ENCODE peak calls at places on chromosomes 1 and 21, in ten cellular contexts. O, S, R, Q, K, F, U, J, N and H are unnamed samples.

GRCh38 chr1:79547514-79547913 is 541.0 kb upstream of the ADGRL4 start:
- DNase-seq in O (no peak), S (no peak), R (no peak), Q (no peak), K (no peak), F (no peak), U (no peak), J (no peak), N (no peak), H (no peak)

GRCh38 chr1:41354956-41355355 is 6.3 kb upstream of the FOXO6 start:
- DNase-seq in O (no peak), S (no peak), R (no peak), Q (peak), K (no peak), F (peak), U (no peak), J (no peak), N (peak), H (no peak)

GRCh38 chr21:46080171-46081021 is 17.5 kb upstream of the COL6A2 start:
- DNase-seq in O (peak), S (no peak), R (no peak), Q (no peak), K (peak), F (peak), U (no peak), J (no peak), N (no peak), H (no peak)

GRCh38 chr1:38964140-38964548 is 22.5 kb upstream of the RHBDL2 start:
- DNase-seq in O (no peak), S (peak), R (no peak), Q (peak), K (no peak), F (no peak), U (no peak), J (no peak), N (no peak), H (no peak)

GRCh38 chr1:235648407-235648907 is 1.1 kb downstream of the GNG4 start:
- DNase-seq in O (no peak), S (no peak), R (no peak), Q (no peak), K (no peak), F (peak), U (no peak), J (no peak), N (peak), H (no peak)

GRCh38 chr1:29450591-29450990 is 214.3 kb downstream of the PTPRU start:
- DNase-seq in O (no peak), S (no peak), R (no peak), Q (no peak), K (no peak), F (no peak), U (no peak), J (no peak), N (no peak), H (no peak)

GRCh38 chr1:58592521-58593134 is 15.6 kb upstream of the TACSTD2 start:
- DNase-seq in O (peak), S (no peak), R (peak), Q (no peak), K (peak), F (no peak), U (no peak), J (peak), N (no peak), H (peak)

GRCh38 chr1:206952182-206952581 is 5.9 kb upstream of the PIGR start:
- DNase-seq in O (no peak), S (no peak), R (no peak), Q (peak), K (no peak), F (no peak), U (no peak), J (no peak), N (no peak), H (no peak)

GRCh38 chr21:39104911-39105310 is 78.3 kb downstream of the PSMG1 start:
- DNase-seq in O (no peak), S (no peak), R (no peak), Q (peak), K (no peak), F (peak), U (no peak), J (no peak), N (peak), H (no peak)

GRCh38 chr1:7613851-7614205 is 157.3 kb upstream of the VAMP3 start:
- DNase-seq in O (no peak), S (no peak), R (no peak), Q (no peak), K (no peak), F (no peak), U (no peak), J (no peak), N (no peak), H (no peak)

GRCh38 chr1:8836228-8836627 is 18.8 kb upstream of the RERE start:
- DNase-seq in O (no peak), S (no peak), R (no peak), Q (no peak), K (no peak), F (peak), U (no peak), J (no peak), N (no peak), H (no peak)

GRCh38 chr1:53949651-53950050 is 3.5 kb downstream of the LRRC42 start:
- DNase-seq in O (no peak), S (no peak), R (no peak), Q (no peak), K (no peak), F (no peak), U (no peak), J (no peak), N (no peak), H (no peak)

GRCh38 chr1:22333516-22334121 is 118.0 kb upstream of the ZBTB40 start:
- DNase-seq in O (no peak), S (no peak), R (no peak), Q (no peak), K (no peak), F (no peak), U (no peak), J (no peak), N (no peak), H (no peak)

GRCh38 chr1:27306892-27307850 is 14.8 kb upstream of the TMEM222 start:
- DNase-seq in O (no peak), S (no peak), R (no peak), Q (peak), K (no peak), F (no peak), U (no peak), J (no peak), N (peak), H (no peak)

GRCh38 chr1:236144446-236145150 is 2.3 kb downstream of the GPR137B start:
- DNase-seq in O (no peak), S (no peak), R (no peak), Q (no peak), K (no peak), F (no peak), U (no peak), J (no peak), N (peak), H (no peak)

GRCh38 chr1:63731117-63732043 is 42.4 kb upstream of the ROR1 start:
- DNase-seq in O (no peak), S (no peak), R (no peak), Q (no peak), K (no peak), F (peak), U (no peak), J (peak), N (no peak), H (no peak)

GRCh38 chr1:31326461-31326860 is 29.6 kb downstream of the ZCCHC17 start:
- DNase-seq in O (no peak), S (no peak), R (no peak), Q (no peak), K (no peak), F (no peak), U (no peak), J (no peak), N (no peak), H (no peak)

GRCh38 chr1:39965051-39965450 is 10.1 kb downstream of the MFSD2A start:
- DNase-seq in O (no peak), S (no peak), R (no peak), Q (no peak), K (no peak), F (no peak), U (no peak), J (no peak), N (no peak), H (no peak)

GRCh38 chr1:192610114-192610958 is 25.6 kb upstream of the RGS13 start:
- DNase-seq in O (no peak), S (peak), R (no peak), Q (peak), K (no peak), F (no peak), U (no peak), J (peak), N (no peak), H (no peak)

GRCh38 chr1:53527368-53527767 is 68.2 kb downstream of the DMRTB1 start:
- DNase-seq in O (no peak), S (no peak), R (no peak), Q (no peak), K (no peak), F (no peak), U (no peak), J (no peak), N (no peak), H (no peak)

GRCh38 chr1:1200876-1201810 is 5.2 kb downstream of the TNFRSF18 start:
- DNase-seq in O (peak), S (no peak), R (no peak), Q (peak), K (peak), F (no peak), U (no peak), J (peak), N (peak), H (no peak)

GRCh38 chr1:157279157-157280140 is 141.3 kb upstream of the ETV3 start:
- DNase-seq in O (no peak), S (no peak), R (no peak), Q (no peak), K (no peak), F (no peak), U (no peak), J (no peak), N (no peak), H (no peak)

GRCh38 chr1:192485692-192486436 is 89.7 kb upstream of the RGS1 start:
- DNase-seq in O (peak), S (no peak), R (peak), Q (no peak), K (peak), F (no peak), U (no peak), J (peak), N (no peak), H (peak)

GRCh38 chr1:7856345-7856744 is 3.5 kb upstream of the UTS2 start:
- DNase-seq in O (no peak), S (no peak), R (no peak), Q (peak), K (no peak), F (no peak), U (no peak), J (no peak), N (peak), H (no peak)

GRCh38 chr1:68384321-68384813 is 65.4 kb downstream of the RPE65 start:
- DNase-seq in O (no peak), S (no peak), R (no peak), Q (peak), K (no peak), F (no peak), U (no peak), J (peak), N (no peak), H (peak)

DNA sequence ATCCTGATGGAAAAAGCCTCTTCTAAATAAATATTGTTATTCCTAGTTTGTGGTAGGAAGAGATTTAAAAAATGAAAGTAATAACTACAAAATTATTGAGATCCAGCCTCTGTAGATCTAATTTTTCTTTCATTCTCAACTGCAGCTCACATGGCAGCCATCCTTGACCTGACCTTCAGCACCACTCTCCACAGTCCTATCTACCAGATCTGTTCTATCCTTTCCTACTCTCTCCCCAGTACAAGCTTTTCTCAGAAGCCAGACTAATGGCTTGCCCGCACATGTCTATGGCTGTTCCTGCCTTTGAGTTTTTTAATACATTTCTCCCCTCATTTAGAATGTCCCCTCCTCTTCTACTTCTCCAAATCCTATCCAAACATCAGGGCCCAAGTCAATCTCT is 51.5 kb downstream of the MACO1 start:
- DNase-seq in O (no peak), S (no peak), R (no peak), Q (no peak), K (no peak), F (no peak), U (no peak), J (no peak), N (no peak), H (no peak)
- H3K4me3 ChIP-seq in O (no peak), S (no peak), R (no peak), Q (no peak), K (no peak), F (no peak), U (no peak), J (no peak), N (no peak), H (no peak)

GRCh38 chr1:48688102-48688760 is 88.5 kb downstream of the BEND5 start:
- DNase-seq in O (no peak), S (peak), R (no peak), Q (peak), K (no peak), F (peak), U (no peak), J (no peak), N (peak), H (no peak)
- TF ChIP-seq CTCF in O (no peak), S (peak), R (no peak), Q (peak), K (no peak), F (no peak), U (no peak), J (peak), N (peak), H (no peak)

GRCh38 chr1:110893908-110894490 is 21.1 kb downstream of the CD53 start:
- DNase-seq in O (no peak), S (peak), R (no peak), Q (no peak), K (no peak), F (no peak), U (no peak), J (no peak), N (no peak), H (no peak)

GRCh38 chr1:110888641-110889040 is 15.7 kb downstream of the CD53 start:
- DNase-seq in O (no peak), S (no peak), R (no peak), Q (no peak), K (no peak), F (no peak), U (no peak), J (no peak), N (no peak), H (no peak)

GRCh38 chr1:110890474-110891196 is 17.7 kb downstream of the CD53 start:
- DNase-seq in O (no peak), S (no peak), R (no peak), Q (no peak), K (no peak), F (no peak), U (no peak), J (no peak), N (no peak), H (no peak)

GRCh38 chr1:110888049-110888448 is 15.1 kb downstream of the CD53 start:
- DNase-seq in O (no peak), S (no peak), R (no peak), Q (no peak), K (no peak), F (no peak), U (no peak), J (no peak), N (no peak), H (no peak)
- H3K4me3 ChIP-seq in O (no peak), S (no peak), R (no peak), Q (no peak), K (no peak), F (no peak), U (no peak), J (no peak), N (no peak), H (no peak)

GRCh38 chr1:50967416-50968020 is 2.5 kb upstream of the CDKN2C start:
- DNase-seq in O (no peak), S (peak), R (no peak), Q (peak), K (no peak), F (no peak), U (no peak), J (no peak), N (no peak), H (no peak)

GRCh38 chr1:50969611-50970507 is at the start of gene CDKN2C:
- DNase-seq in O (peak), S (peak), R (peak), Q (peak), K (peak), F (peak), U (no peak), J (peak), N (peak), H (no peak)

GRCh38 chr1:50968884-50969610 is 998 bp upstream of the CDKN2C start:
- DNase-seq in O (peak), S (peak), R (no peak), Q (peak), K (peak), F (peak), U (no peak), J (peak), N (peak), H (no peak)

GRCh38 chr1:50970508-50970885 is 452 bp downstream of the CDKN2C start:
- DNase-seq in O (no peak), S (no peak), R (no peak), Q (no peak), K (no peak), F (no peak), U (no peak), J (no peak), N (no peak), H (no peak)

GRCh38 chr1:50968021-50968883 is 1.8 kb upstream of the CDKN2C start:
- DNase-seq in O (peak), S (peak), R (peak), Q (peak), K (peak), F (peak), U (peak), J (peak), N (peak), H (no peak)
- TF ChIP-seq CTCF in O (peak), S (peak), R (peak), Q (peak), K (peak), F (peak), U (peak), J (peak), N (peak), H (peak)

GRCh38 chr1:174795806-174796205 is 203.9 kb upstream of the CACYBP start:
- DNase-seq in O (no peak), S (no peak), R (no peak), Q (no peak), K (no peak), F (no peak), U (no peak), J (peak), N (no peak), H (no peak)

GRCh38 chr1:174800951-174801350 is 198.8 kb upstream of the CACYBP start:
- DNase-seq in O (no peak), S (peak), R (no peak), Q (no peak), K (no peak), F (no peak), U (no peak), J (no peak), N (no peak), H (no peak)

GRCh38 chr1:174797398-174797797 is 202.3 kb upstream of the CACYBP start:
- DNase-seq in O (no peak), S (no peak), R (no peak), Q (no peak), K (no peak), F (no peak), U (no peak), J (no peak), N (no peak), H (no peak)

GRCh38 chr1:174800221-174800791 is 199.4 kb upstream of the CACYBP start:
- DNase-seq in O (no peak), S (peak), R (no peak), Q (no peak), K (no peak), F (no peak), U (no peak), J (no peak), N (peak), H (no peak)

DNA sequence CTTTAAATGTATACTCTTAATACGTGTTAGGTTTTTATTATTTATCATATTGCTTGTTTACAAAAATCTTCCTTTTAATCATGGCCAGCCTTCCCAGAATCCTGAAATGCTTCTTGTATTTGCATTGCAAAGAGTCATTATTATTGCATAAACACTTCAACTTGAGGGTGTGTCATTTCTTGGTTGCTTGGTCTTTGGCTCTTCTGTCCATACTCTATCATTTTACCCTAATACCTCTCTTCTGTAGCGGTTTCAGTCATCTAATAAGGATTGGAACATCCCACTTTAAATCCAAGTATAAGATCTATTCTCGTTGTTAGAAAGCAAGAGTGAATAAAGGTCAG is 200.6 kb upstream of the CACYBP start:
- DNase-seq in O (no peak), S (no peak), R (no peak), Q (no peak), K (no peak), F (no peak), U (no peak), J (no peak), N (no peak), H (no peak)
- H3K4me3 ChIP-seq in O (peak), S (peak), R (peak), Q (no peak), K (peak), F (no peak), U (peak), J (no peak), N (peak), H (peak)